ENCODE peak calls at places on chromosomes 4 and X, in five cellular contexts. I, M, S, Y and L are unnamed samples.

GRCh38 chrX:100973411-100973810 is 3.9 kb downstream of the ARL13A start:
- DNase-seq in M (no peak), S (no peak), Y (no peak), I (no peak), L (no peak)

GRCh38 chr4:165787516-165788274 is 85.3 kb upstream of the TLL1 start:
- DNase-seq in Y (no peak), S (no peak), M (no peak), I (no peak), L (no peak)

GRCh38 chr4:100539706-100540105 is 21.9 kb upstream of the EMCN start:
- DNase-seq in S (no peak), Y (no peak), M (no peak), I (no peak), L (no peak)

GRCh38 chrX:129641941-129642340 is 12.8 kb downstream of the APLN start:
- DNase-seq in I (no peak), Y (no peak), M (no peak), S (no peak), L (no peak)

GRCh38 chrX:129779086-129779672 is 570 bp upstream of the SASH3 start:
- DNase-seq in M (no peak), S (no peak), Y (no peak), I (no peak), L (no peak)

GRCh38 chr4:164540987-164541386 is 212.9 kb upstream of the SMIM31 start:
- DNase-seq in I (no peak), M (no peak), S (no peak), Y (no peak), L (no peak)

GRCh38 chr4:185730387-185730786 is 81.6 kb downstream of the SORBS2 start:
- DNase-seq in S (no peak), M (no peak), I (no peak), Y (no peak), L (peak; percentile 80)

GRCh38 chrX:2767631-2768455 is 16.0 kb downstream of the XG start:
- DNase-seq in S (peak; percentile 82), Y (no peak), I (no peak), M (no peak), L (no peak)

GRCh38 chr4:122747883-122748282 is 15.4 kb downstream of the BBS12 start:
- DNase-seq in I (no peak), Y (no peak), S (no peak), M (no peak), L (peak; percentile 67)

GRCh38 chr4:79915276-79915675 is 157.8 kb downstream of the ANTXR2 start:
- DNase-seq in Y (no peak), I (no peak), M (no peak), S (no peak), L (no peak)

GRCh38 chr4:12203945-12204344 is 775.3 kb upstream of the HS3ST1 start:
- DNase-seq in I (no peak), Y (no peak), M (no peak), S (no peak), L (no peak)

GRCh38 chrX:15675490-15675921 is 10.9 kb upstream of the CLTRN start:
- DNase-seq in S (peak; percentile 71), Y (peak; percentile 99), M (peak; percentile 98), I (peak; percentile 86), L (peak; percentile 71)

GRCh38 chr4:17077105-17077504 is 178.7 kb upstream of the LDB2 start:
- DNase-seq in M (no peak), S (no peak), Y (no peak), I (no peak), L (no peak)

GRCh38 chr4:185683896-185684295 is 128.1 kb downstream of the SORBS2 start:
- DNase-seq in I (no peak), S (no peak), M (no peak), Y (no peak), L (no peak)

GRCh38 chr4:98113005-98113404 is 30.3 kb downstream of the STPG2 start:
- DNase-seq in Y (peak; percentile 3), S (no peak), I (no peak), M (no peak), L (peak; percentile 13)

GRCh38 chr4:176755624-176756023 is 37.1 kb downstream of the VEGFC start:
- DNase-seq in Y (no peak), M (no peak), S (no peak), I (no peak), L (no peak)

GRCh38 chr4:81314196-81314896 is 99.3 kb upstream of the PRKG2 start:
- DNase-seq in M (no peak), I (no peak), S (no peak), Y (no peak), L (peak; percentile 95)

GRCh38 chr4:78569291-78569821 is 17.8 kb downstream of the ANXA3 start:
- DNase-seq in Y (no peak), M (no peak), S (no peak), I (no peak), L (peak; percentile 91)

GRCh38 chrX:100098660-100099375 is 311.3 kb downstream of the PCDH19 start:
- DNase-seq in Y (no peak), M (no peak), S (no peak), I (no peak), L (peak; percentile 23)

GRCh38 chr4:158610790-158611189 is 60.9 kb downstream of the C4orf46 start:
- DNase-seq in Y (no peak), M (no peak), I (no peak), S (no peak), L (no peak)

GRCh38 chrX:133085785-133086184 is 11.1 kb downstream of the USP26 start:
- DNase-seq in Y (no peak), M (no peak), S (no peak), I (no peak), L (peak; percentile 66)

GRCh38 chrX:131791608-131792355 is 231.3 kb upstream of the STK26 start:
- DNase-seq in M (no peak), Y (no peak), I (no peak), S (no peak), L (no peak)

GRCh38 chr4:26206981-26207380 is 113.8 kb upstream of the RBPJ start:
- DNase-seq in Y (no peak), M (no peak), I (no peak), S (no peak), L (no peak)

GRCh38 chr4:118918388-118918787 is 29.7 kb downstream of the SYNPO2 start:
- DNase-seq in S (no peak), I (no peak), Y (no peak), M (no peak), L (peak; percentile 97)

GRCh38 chr4:14559641-14560040 is 442.6 kb upstream of the CPEB2 start:
- DNase-seq in I (no peak), Y (no peak), M (no peak), S (no peak), L (no peak)

GRCh38 chr4:79576480-79576803 is 168.4 kb upstream of the GK2 start:
- DNase-seq in Y (no peak), M (no peak), I (no peak), S (no peak), L (no peak)

GRCh38 chr4:98850937-98851336 is 78.0 kb downstream of the EIF4E start:
- DNase-seq in I (no peak), M (no peak), Y (no peak), S (no peak), L (no peak)